ENCODE peak calls at places on chromosomes 11 and 22, in six cellular contexts. X is GM23338, Y is SK-N-SH, H is Panc1, J is neural crest cell, S is mucosa of descending colon. K is an unnamed sample.

GRCh38 chr11:6362185-6362867 is 27.9 kb upstream of the SMPD1 start:
- DNase-seq in X (no peak), Y (no peak), H (no peak), J (no peak), S (no peak), K (no peak)

GRCh38 chr22:23292453-23293350 is 112.4 kb downstream of the BCR start:
- DNase-seq in X (no peak), Y (no peak), H (no peak), J (no peak), S (no peak), K (no peak)

GRCh38 chr11:111935331-111936044 is 1.7 kb upstream of the DIXDC1 start:
- DNase-seq in X (no peak), Y (no peak), H (no peak), J (no peak), S (no peak), K (no peak)

GRCh38 chr11:121645596-121645995 is 192.8 kb upstream of the SORL1-AS1 start:
- DNase-seq in X (no peak), Y (no peak), H (no peak), J (no peak), S (no peak), K (no peak)

GRCh38 chr11:3830741-3831140 is 10.0 kb downstream of the RHOG start:
- DNase-seq in X (no peak), Y (no peak), H (no peak), J (no peak), S (no peak), K (no peak)

GRCh38 chr22:44574581-44575343 is 76.7 kb upstream of the RTL6 start:
- DNase-seq in X (no peak), Y (peak; percentile 62), H (no peak), J (no peak), S (no peak), K (no peak)

GRCh38 chr11:120499088-120499487 is 12.5 kb upstream of the GRIK4 start:
- DNase-seq in X (no peak), Y (no peak), H (no peak), J (no peak), S (no peak), K (no peak)

GRCh38 chr11:48043111-48043997 is 63.0 kb downstream of the PTPRJ start:
- DNase-seq in X (no peak), Y (no peak), H (no peak), J (no peak), S (no peak), K (no peak)

GRCh38 chr11:126482586-126483108 is 127.2 kb downstream of the ST3GAL4 start:
- DNase-seq in X (no peak), Y (no peak), H (no peak), J (no peak), S (no peak), K (no peak)

GRCh38 chr11:105429421-105429965 is 180.4 kb upstream of the GRIA4 start:
- DNase-seq in X (no peak), Y (peak; percentile 40), H (no peak), J (no peak), S (no peak), K (no peak)

GRCh38 chr22:46842606-46843005 is 80.2 kb downstream of the TBC1D22A start:
- DNase-seq in X (no peak), Y (no peak), H (no peak), J (no peak), S (no peak), K (no peak)

GRCh38 chr22:45499746-45500145 is 2.9 kb upstream of the FBLN1 start:
- DNase-seq in X (no peak), Y (no peak), H (no peak), J (no peak), S (no peak), K (no peak)

GRCh38 chr11:93921695-93922468 is 71.5 kb upstream of the VSTM5 start:
- DNase-seq in X (peak; percentile 96), Y (peak; percentile 58), H (peak; percentile 22), J (peak; percentile 40), S (peak; percentile 41), K (peak; percentile 79)

GRCh38 chr11:121482231-121483129 is 29.7 kb upstream of the SORL1-AS1 start:
- DNase-seq in X (no peak), Y (no peak), H (no peak), J (no peak), S (no peak), K (no peak)

GRCh38 chr11:117271208-117271607 is 19.9 kb upstream of the BACE1-AS start:
- DNase-seq in X (no peak), Y (no peak), H (no peak), J (no peak), S (no peak), K (no peak)

GRCh38 chr11:35173620-35174278 is 34.8 kb downstream of the CD44 start:
- DNase-seq in X (no peak), Y (no peak), H (no peak), J (no peak), S (no peak), K (no peak)

GRCh38 chr11:90235536-90235935 is 12.7 kb upstream of the CHORDC1 start:
- DNase-seq in X (no peak), Y (no peak), H (no peak), J (no peak), S (no peak), K (no peak)

GRCh38 chr22:21932347-21932746 is 20.3 kb downstream of the PPM1F start:
- DNase-seq in X (no peak), Y (no peak), H (no peak), J (no peak), S (no peak), K (no peak)

GRCh38 chr11:1049071-1049405 is 12.5 kb upstream of the MUC6 start:
- DNase-seq in X (no peak), Y (no peak), H (no peak), J (no peak), S (no peak), K (no peak)

GRCh38 chr11:9363954-9364912 is 20.2 kb upstream of the IPO7 start:
- DNase-seq in X (peak; percentile 98), Y (peak; percentile 93), H (peak; percentile 95), J (peak; percentile 71), S (peak; percentile 94), K (peak; percentile 92)

GRCh38 chr11:117816151-117816741 is 8.3 kb downstream of the FXYD2 start:
- DNase-seq in X (peak; percentile 32), Y (peak; percentile 71), H (no peak), J (peak; percentile 59), S (no peak), K (no peak)

GRCh38 chr11:94046796-94047195 is 25.6 kb downstream of the HEPHL1 start:
- DNase-seq in X (no peak), Y (no peak), H (no peak), J (no peak), S (peak; percentile 5), K (no peak)

GRCh38 chr11:45754746-45755145 is 50.2 kb upstream of the SLC35C1 start:
- DNase-seq in X (no peak), Y (no peak), H (no peak), J (no peak), S (no peak), K (no peak)

GRCh38 chr22:40808018-40808841 is 10.9 kb downstream of the SLC25A17 start:
- DNase-seq in X (no peak), Y (no peak), H (no peak), J (no peak), S (no peak), K (no peak)

GRCh38 chr11:2316169-2316962 is 14.6 kb downstream of the TSPAN32 start:
- DNase-seq in X (no peak), Y (peak; percentile 39), H (no peak), J (no peak), S (no peak), K (no peak)

GRCh38 chr11:2193099-2193886 is 21.7 kb upstream of the TH start:
- DNase-seq in X (no peak), Y (peak; percentile 87), H (no peak), J (no peak), S (peak; percentile 59), K (no peak)

GRCh38 chr22:36870250-36870649 is 9.4 kb downstream of the NCF4 start:
- DNase-seq in X (no peak), Y (peak; percentile 61), H (no peak), J (no peak), S (no peak), K (no peak)

GRCh38 chr11:134386945-134387344 is 25.1 kb downstream of the B3GAT1 start:
- DNase-seq in X (no peak), Y (no peak), H (no peak), J (no peak), S (no peak), K (no peak)

GRCh38 chr11:76604652-76605241 is 65.8 kb downstream of the LRRC32 start:
- DNase-seq in X (no peak), Y (peak; percentile 55), H (no peak), J (no peak), S (no peak), K (no peak)

GRCh38 chr11:78562398-78562797 is 12.3 kb downstream of the NARS2 start:
- DNase-seq in X (no peak), Y (no peak), H (no peak), J (no peak), S (no peak), K (no peak)

DNA sequence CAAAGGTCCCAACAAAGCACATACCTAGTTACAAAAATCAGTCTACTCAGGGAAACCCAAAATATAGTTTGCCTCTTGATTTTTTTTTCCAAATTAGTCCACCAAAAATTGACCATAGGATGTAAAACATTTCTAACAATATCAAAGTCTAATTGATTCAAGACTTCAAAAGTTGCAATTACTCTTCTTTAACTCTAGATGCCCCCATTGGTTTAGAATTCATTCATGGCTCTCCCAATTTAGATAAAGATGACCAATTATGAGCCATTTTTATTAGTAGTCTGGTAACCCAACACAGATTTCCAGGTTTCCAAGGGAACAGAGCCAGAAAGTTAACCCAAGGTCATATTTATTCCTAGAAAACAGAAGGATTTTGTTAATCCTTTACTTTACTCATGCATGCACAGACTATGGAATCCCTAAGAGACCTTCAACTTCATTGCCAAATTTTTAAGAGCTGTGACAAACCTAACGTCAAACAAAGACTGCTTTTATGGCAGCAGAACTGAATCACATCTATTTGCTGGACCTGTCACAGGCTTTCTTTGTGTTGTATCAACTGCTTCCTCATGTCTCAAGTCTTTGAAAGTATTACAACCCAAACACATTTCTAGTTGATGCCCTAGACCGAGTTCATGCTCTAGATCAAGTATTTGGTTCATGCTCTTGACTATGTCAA is 55.3 kb downstream of the C22orf42 start:
- DNase-seq in X (peak; percentile 21), Y (peak; percentile 42), H (no peak), J (no peak), S (no peak), K (no peak)
- TF ChIP-seq CTCF in X (peak; percentile 66), Y (peak; percentile 55), H (peak; percentile 35), J (peak; percentile 65), S (no peak), K (no peak)

DNA sequence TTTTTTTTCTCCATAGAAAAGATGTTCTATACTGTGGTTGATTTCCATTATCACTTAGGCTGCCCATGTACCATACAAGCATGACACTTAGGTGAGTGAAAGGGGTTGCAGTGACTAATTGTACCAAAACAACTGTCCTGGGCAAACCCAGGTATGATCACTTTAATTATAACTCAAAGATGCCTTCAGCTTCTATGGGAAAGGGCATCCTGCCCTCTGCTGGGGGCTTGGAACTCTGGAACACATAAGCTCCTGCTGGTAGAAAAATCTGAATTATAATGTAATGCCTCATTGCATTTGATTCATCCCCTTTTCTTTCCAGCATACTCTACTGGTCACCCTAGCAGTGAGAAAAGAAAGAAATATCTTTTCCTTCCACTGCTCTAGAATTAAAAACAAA is 206.3 kb downstream of the DDX10 start:
- DNase-seq in X (peak; percentile 74), Y (peak; percentile 11), H (no peak), J (no peak), S (peak; percentile 20), K (peak; percentile 32)
- TF ChIP-seq CTCF in X (peak; percentile 75), Y (peak; percentile 80), H (peak; percentile 73), J (peak; percentile 56), S (no peak), K (peak; percentile 39)

GRCh38 chr11:57476883-57477506 is 16.7 kb downstream of the RTN4RL2 start:
- DNase-seq in X (peak; percentile 73), Y (no peak), H (no peak), J (no peak), S (peak; percentile 45), K (peak; percentile 55)
- TF ChIP-seq CTCF in X (peak; percentile 51), Y (peak; percentile 28), H (peak; percentile 79), J (peak; percentile 42), S (peak; percentile 41), K (peak; percentile 40)

GRCh38 chr11:44466531-44467179 is 98.8 kb upstream of the CD82 start:
- DNase-seq in X (no peak), Y (no peak), H (no peak), J (no peak), S (no peak), K (no peak)
- TF ChIP-seq CTCF in X (no peak), Y (no peak), H (no peak), J (no peak), S (no peak), K (no peak)

K was measured in WTC11.